ENCODE peak calls at places on chromosome 5, in six cellular contexts. L is bronchial epithelial cell, J is AG09309, F is gastrocnemius medialis, X is endothelial cell, R is HepG2. A is an unnamed sample.

GRCh38 chr5:148972958-148973357 is 89.9 kb downstream of the SH3TC2 start:
- DNase-seq in J (peak), L (peak), F (peak), R (peak), X (peak), A (no peak)

GRCh38 chr5:119996128-119996527 is 366.8 kb downstream of the FAM170A start:
- DNase-seq in L (no peak), R (no peak), X (no peak), J (peak), F (no peak), A (no peak)

GRCh38 chr5:172904643-172905345 is 54.4 kb upstream of the RPL26L1 start:
- DNase-seq in J (no peak), X (no peak), L (peak), R (peak), F (peak), A (no peak)

GRCh38 chr5:115571441-115571878 is 26.9 kb upstream of the FEM1C start:
- DNase-seq in J (no peak), L (no peak), X (no peak), R (no peak), F (no peak), A (no peak)

GRCh38 chr5:16844952-16845351 is 91.1 kb downstream of the MYO10 start:
- DNase-seq in R (no peak), L (no peak), F (no peak), J (no peak), X (no peak), A (no peak)

GRCh38 chr5:61603211-61603908 is 271.3 kb downstream of the ZSWIM6 start:
- DNase-seq in R (no peak), J (no peak), L (no peak), X (no peak), F (no peak), A (no peak)

GRCh38 chr5:531101-531748 is 7.0 kb upstream of the SLC9A3 start:
- DNase-seq in F (no peak), R (no peak), J (no peak), L (no peak), X (no peak), A (no peak)

GRCh38 chr5:96807099-96807654 is 568 bp downstream of the ERAP1 start:
- DNase-seq in X (peak), R (peak), L (no peak), J (no peak), F (peak), A (peak)

GRCh38 chr5:124310453-124310852 is 436.0 kb downstream of the ZNF608 start:
- DNase-seq in J (no peak), F (no peak), X (no peak), R (no peak), L (no peak), A (no peak)

GRCh38 chr5:551406-551805 is 27.2 kb upstream of the SLC9A3 start:
- DNase-seq in X (no peak), R (no peak), J (no peak), F (no peak), L (no peak), A (no peak)

GRCh38 chr5:432201-432927 is 10.6 kb upstream of the EXOC3 start:
- DNase-seq in X (no peak), J (no peak), L (no peak), R (no peak), F (no peak), A (no peak)

GRCh38 chr5:154202379-154203260 is 12.1 kb downstream of the GALNT10 start:
- DNase-seq in J (no peak), R (no peak), F (no peak), L (no peak), X (no peak), A (peak)

DNA sequence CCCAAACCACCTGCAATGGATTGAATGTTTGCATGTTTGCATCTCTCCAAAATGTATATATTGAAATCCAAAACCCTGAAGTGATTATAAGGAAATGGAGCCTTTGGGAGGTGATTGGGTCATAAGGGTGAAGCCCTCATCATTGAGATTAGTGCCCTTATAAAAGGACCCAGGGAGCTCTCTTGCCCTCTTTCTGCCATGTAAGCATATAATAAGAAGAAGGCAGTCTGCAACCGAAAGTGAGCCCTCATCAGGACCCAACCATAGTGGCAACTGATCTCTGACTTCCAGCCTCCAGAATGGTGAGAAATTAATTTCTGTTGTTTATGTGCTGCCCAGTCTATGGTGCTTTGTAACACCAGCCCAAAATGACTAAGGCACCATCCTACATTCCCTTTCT is 115.7 kb upstream of the EFNA5 start:
- DNase-seq in X (no peak), J (no peak), F (no peak), R (no peak), L (no peak), A (no peak)
- TF ChIP-seq CTCF in X (no peak), J (no peak), F (no peak), R (no peak), L (no peak), A (no peak)

GRCh38 chr5:139273572-139274264 is 19.8 kb upstream of the MATR3 start:
- DNase-seq in R (peak), J (no peak), L (peak), X (peak), F (peak), A (peak)
- TF ChIP-seq CTCF in R (no peak), J (no peak), L (peak), X (no peak), F (peak), A (no peak)

GRCh38 chr5:53114988-53115387 is 5.4 kb upstream of the MOCS2 start:
- DNase-seq in F (no peak), R (peak), J (no peak), L (peak), X (no peak), A (no peak)
- TF ChIP-seq CTCF in F (no peak), R (no peak), J (peak), L (peak), X (peak), A (no peak)

GRCh38 chr5:54217826-54218503 is 92.4 kb downstream of the ARL15 start:
- DNase-seq in X (peak), F (no peak), L (peak), R (peak), J (peak), A (peak)
- TF ChIP-seq CTCF in X (peak), F (peak), L (peak), R (peak), J (peak), A (peak)

DNA sequence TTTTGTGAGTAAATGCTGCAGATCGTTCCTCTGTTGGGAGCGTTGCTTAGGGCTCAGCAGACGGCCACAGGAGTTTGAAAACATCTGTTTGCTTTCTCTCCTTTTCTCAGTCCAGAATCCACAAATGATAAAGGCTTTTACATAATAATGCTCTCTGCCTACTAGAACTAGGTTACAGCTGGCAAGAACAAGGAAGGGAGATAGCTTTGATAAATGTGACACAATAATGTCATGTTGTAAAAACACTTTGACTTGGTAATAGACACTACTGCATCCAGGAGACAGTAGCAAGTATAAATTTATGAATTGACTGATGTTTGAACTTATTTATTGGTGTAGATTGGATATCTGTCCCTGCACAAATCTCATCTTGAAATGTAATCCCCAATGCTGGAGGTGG is 1072.4 kb upstream of the CDH6 start:
- DNase-seq in F (no peak), R (no peak), L (no peak), X (no peak), J (no peak), A (no peak)
- TF ChIP-seq CTCF in F (no peak), R (no peak), L (no peak), X (no peak), J (no peak), A (no peak)

GRCh38 chr5:5340206-5340729 is 82.2 kb upstream of the ICE1 start:
- DNase-seq in X (peak), R (peak), L (peak), F (peak), J (peak), A (no peak)
- TF ChIP-seq CTCF in X (no peak), R (peak), L (peak), F (peak), J (peak), A (no peak)

GRCh38 chr5:123035320-123035949 is 1.1 kb downstream of the PPIC start:
- DNase-seq in F (no peak), X (peak), R (peak), L (peak), J (no peak), A (peak)
- TF ChIP-seq CTCF in F (no peak), X (no peak), R (no peak), L (no peak), J (no peak), A (no peak)

DNA sequence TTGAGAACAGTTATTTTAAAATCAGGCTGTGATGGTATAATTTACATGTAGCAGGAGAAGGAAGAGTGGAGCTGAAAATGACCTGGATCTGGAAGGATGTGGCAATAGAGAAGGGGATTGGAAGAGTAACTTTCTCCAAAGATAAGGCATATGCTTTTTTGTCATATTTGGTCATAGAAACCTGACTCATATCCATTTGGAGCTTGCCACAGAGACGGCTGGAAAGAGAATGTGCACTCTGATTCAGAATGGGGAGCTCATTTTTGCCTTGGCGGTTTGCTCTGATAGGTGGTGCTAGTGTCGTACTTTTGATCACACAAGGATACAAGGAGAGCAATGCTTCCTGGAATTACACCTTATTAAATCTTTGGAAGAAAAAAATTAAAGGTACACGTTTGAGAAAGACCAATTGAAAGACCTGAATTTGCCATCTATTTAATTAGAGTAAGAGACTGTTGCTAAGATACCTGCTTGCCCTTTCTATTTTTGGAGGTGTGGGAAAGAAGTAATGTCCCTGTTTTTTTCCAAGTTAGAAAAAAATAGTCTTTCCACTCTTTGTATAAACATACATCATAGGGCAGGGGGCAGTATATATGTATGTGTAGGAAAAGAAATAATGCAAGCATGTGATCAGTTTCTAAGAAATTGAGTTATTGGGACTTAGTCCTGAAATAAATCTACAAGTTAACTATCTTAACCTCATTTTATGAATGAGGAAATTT is 5.4 kb downstream of the LSM11 start:
- DNase-seq in L (peak), R (no peak), J (peak), X (no peak), F (no peak), A (no peak)
- TF ChIP-seq CTCF in L (no peak), R (no peak), J (no peak), X (no peak), F (no peak), A (no peak)